ENCODE peak calls at places on chromosomes 12 and 14, in five cellular contexts. One of them, this sample, is unnamed.

GRCh38 chr14:55446833-55447232 is 6.4 kb upstream of the TBPL2 start:
- DNase-seq in left lung: no peak
- DNase-seq in stomach: no peak
- DNase-seq in neural progenitor cell: no peak
- DNase-seq in A549: no peak
- DNase-seq in this sample: no peak

GRCh38 chr12:28742791-28743190 is 406.3 kb upstream of the FAR2 start:
- DNase-seq in left lung: no peak
- DNase-seq in A549: no peak
- DNase-seq in stomach: no peak
- DNase-seq in neural progenitor cell: no peak
- DNase-seq in this sample: no peak

GRCh38 chr12:71756054-71756675 is 1.5 kb downstream of the RAB21 start:
- DNase-seq in neural progenitor cell: no peak
- DNase-seq in stomach: no peak
- DNase-seq in left lung: no peak
- DNase-seq in A549: no peak
- DNase-seq in this sample: no peak

GRCh38 chr14:91249841-91250616 is 5.5 kb upstream of the GPR68 start:
- DNase-seq in neural progenitor cell: peak; percentile 85
- DNase-seq in A549: no peak
- DNase-seq in left lung: no peak
- DNase-seq in stomach: no peak
- DNase-seq in this sample: no peak

GRCh38 chr14:101184562-101184961 is 281.0 kb upstream of the RTL1 start:
- DNase-seq in left lung: no peak
- DNase-seq in A549: no peak
- DNase-seq in neural progenitor cell: no peak
- DNase-seq in stomach: no peak
- DNase-seq in this sample: no peak

GRCh38 chr14:60652674-60653387 is 3.6 kb upstream of the SIX1 start:
- DNase-seq in A549: no peak
- DNase-seq in stomach: no peak
- DNase-seq in left lung: peak; percentile 67
- DNase-seq in neural progenitor cell: peak; percentile 53
- DNase-seq in this sample: no peak

GRCh38 chr12:114480309-114481199 is 74.6 kb upstream of the TBX5 start:
- DNase-seq in neural progenitor cell: peak; percentile 38
- DNase-seq in left lung: no peak
- DNase-seq in stomach: no peak
- DNase-seq in A549: no peak
- DNase-seq in this sample: no peak

GRCh38 chr12:16605666-16606116 is 271 bp downstream of the LMO3 start:
- DNase-seq in neural progenitor cell: peak; percentile 46
- DNase-seq in left lung: peak; percentile 59
- DNase-seq in stomach: no peak
- DNase-seq in A549: no peak
- DNase-seq in this sample: no peak

GRCh38 chr12:46179693-46180452 is 89.0 kb downstream of the SLC38A1 start:
- DNase-seq in neural progenitor cell: no peak
- DNase-seq in stomach: no peak
- DNase-seq in left lung: no peak
- DNase-seq in A549: no peak
- DNase-seq in this sample: no peak

GRCh38 chr12:55728185-55728931 is 451 bp downstream of the CD63 start:
- DNase-seq in left lung: peak; percentile 94
- DNase-seq in stomach: peak; percentile 77
- DNase-seq in neural progenitor cell: peak; percentile 65
- DNase-seq in A549: peak; percentile 39
- DNase-seq in this sample: no peak

GRCh38 chr12:132689227-132689626 is 1.8 kb downstream of the PXMP2 start:
- DNase-seq in stomach: peak; percentile 86
- DNase-seq in left lung: peak; percentile 67
- DNase-seq in A549: no peak
- DNase-seq in neural progenitor cell: no peak
- DNase-seq in this sample: no peak

GRCh38 chr12:83476006-83476405 is 789.3 kb downstream of the TMTC2 start:
- DNase-seq in A549: no peak
- DNase-seq in neural progenitor cell: no peak
- DNase-seq in stomach: no peak
- DNase-seq in left lung: no peak
- DNase-seq in this sample: no peak

GRCh38 chr14:89337161-89337560 is 79.9 kb downstream of the FOXN3 start:
- DNase-seq in neural progenitor cell: peak; percentile 86
- DNase-seq in A549: no peak
- DNase-seq in stomach: no peak
- DNase-seq in left lung: no peak
- DNase-seq in this sample: no peak

GRCh38 chr12:107668320-107668719 is 17.3 kb upstream of the PWP1 start:
- DNase-seq in A549: no peak
- DNase-seq in left lung: no peak
- DNase-seq in stomach: no peak
- DNase-seq in neural progenitor cell: no peak
- DNase-seq in this sample: no peak

GRCh38 chr14:95875831-95876768 is 532 bp upstream of the TUNAR start:
- DNase-seq in neural progenitor cell: peak; percentile 89
- DNase-seq in stomach: no peak
- DNase-seq in left lung: peak; percentile 77
- DNase-seq in A549: no peak
- DNase-seq in this sample: no peak

GRCh38 chr14:93136009-93136408 is 20.3 kb upstream of the ITPK1 start:
- DNase-seq in A549: no peak
- DNase-seq in neural progenitor cell: no peak
- DNase-seq in stomach: no peak
- DNase-seq in left lung: no peak
- DNase-seq in this sample: no peak

GRCh38 chr12:13171921-13172859 is 24.3 kb upstream of the EMP1 start:
- DNase-seq in left lung: no peak
- DNase-seq in stomach: no peak
- DNase-seq in neural progenitor cell: peak; percentile 34
- DNase-seq in A549: peak; percentile 44
- DNase-seq in this sample: no peak

GRCh38 chr14:98578204-98578603 is 693.8 kb downstream of the BCL11B start:
- DNase-seq in left lung: no peak
- DNase-seq in neural progenitor cell: no peak
- DNase-seq in stomach: no peak
- DNase-seq in A549: no peak
- DNase-seq in this sample: no peak

GRCh38 chr12:11820476-11820875 is 171.0 kb downstream of the ETV6 start:
- DNase-seq in A549: no peak
- DNase-seq in stomach: no peak
- DNase-seq in neural progenitor cell: no peak
- DNase-seq in left lung: no peak
- DNase-seq in this sample: no peak

GRCh38 chr14:47675239-47675488 is 241 bp downstream of the MDGA2 start:
- DNase-seq in neural progenitor cell: peak; percentile 58
- DNase-seq in A549: no peak
- DNase-seq in left lung: no peak
- DNase-seq in stomach: no peak
- DNase-seq in this sample: no peak

DNA sequence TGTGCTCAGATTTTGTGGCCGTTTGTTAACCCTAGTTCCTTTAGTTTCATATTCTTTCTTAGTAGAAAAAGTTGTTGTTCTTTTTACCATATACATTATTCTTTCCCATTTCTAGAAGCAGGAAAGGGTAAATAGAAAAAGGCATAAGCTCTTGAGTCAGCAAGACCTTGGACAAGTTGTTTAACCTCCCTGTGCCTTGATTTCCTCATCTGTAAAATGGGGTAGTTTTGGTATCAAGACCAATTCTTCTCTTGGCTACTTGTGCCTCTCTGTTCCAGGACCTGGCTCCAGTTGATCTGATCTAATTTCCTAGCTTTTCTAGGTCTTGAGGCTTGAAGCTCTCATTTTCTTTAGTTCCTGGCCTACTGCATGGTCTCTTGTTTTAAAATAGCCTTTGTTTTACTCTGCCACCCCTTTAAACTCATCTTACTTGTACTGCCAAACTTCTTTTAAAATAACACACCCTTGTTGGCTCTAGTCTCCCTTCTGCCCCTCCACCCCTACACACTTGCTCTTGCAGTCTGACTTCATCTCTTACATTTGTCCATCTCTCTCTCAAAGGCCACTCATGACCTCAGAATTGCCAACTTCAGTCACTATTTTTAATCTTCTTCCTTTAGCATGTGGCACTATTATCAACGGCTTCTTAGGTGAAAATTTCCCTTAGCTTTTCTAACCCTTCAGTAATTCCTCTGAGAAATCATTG is 143.7 kb downstream of the TTLL5 start:
- DNase-seq in A549: no peak
- DNase-seq in left lung: no peak
- DNase-seq in stomach: no peak
- DNase-seq in neural progenitor cell: no peak
- DNase-seq in this sample: no peak
- H3K27ac ChIP-seq in A549: no peak overlapping the region
- H3K27ac ChIP-seq in left lung: no peak overlapping the region
- H3K27ac ChIP-seq in stomach: no peak overlapping the region
- H3K27ac ChIP-seq in neural progenitor cell: no peak overlapping the region
- H3K27ac ChIP-seq in this sample: no peak overlapping the region

DNA sequence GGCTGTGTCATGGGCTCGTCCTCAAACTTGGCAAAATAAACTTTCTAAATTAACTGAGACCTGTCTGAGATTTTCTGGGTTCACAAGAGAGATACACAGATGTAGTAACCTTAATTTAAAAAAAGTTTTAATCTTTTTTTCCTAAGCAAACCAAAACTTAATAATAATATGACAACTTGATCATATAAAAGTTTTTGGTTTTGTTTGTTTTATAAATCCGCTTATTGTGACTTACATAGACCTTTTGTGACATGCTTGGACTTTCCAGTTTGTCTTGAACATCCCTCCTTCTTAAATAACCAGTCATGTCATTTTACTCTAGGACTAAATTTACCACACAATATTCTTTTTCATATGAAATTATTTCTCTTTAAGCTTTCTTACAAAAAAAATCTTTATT is 8.5 kb downstream of the RDH12 start:
- DNase-seq in neural progenitor cell: peak; percentile 51
- DNase-seq in A549: no peak
- DNase-seq in stomach: no peak
- DNase-seq in left lung: no peak
- DNase-seq in this sample: peak; percentile 27
- H3K27ac ChIP-seq in neural progenitor cell: no peak overlapping the region
- H3K27ac ChIP-seq in A549: no peak overlapping the region
- H3K27ac ChIP-seq in stomach: no peak overlapping the region
- H3K27ac ChIP-seq in left lung: no peak overlapping the region
- H3K27ac ChIP-seq in this sample: no peak overlapping the region

GRCh38 chr12:124496584-124496983 is 70.8 kb downstream of the NCOR2 start:
- DNase-seq in A549: peak; percentile 74
- DNase-seq in neural progenitor cell: no peak
- DNase-seq in stomach: no peak
- DNase-seq in left lung: no peak
- DNase-seq in this sample: no peak
- H3K27ac ChIP-seq in A549: no peak overlapping the region
- H3K27ac ChIP-seq in neural progenitor cell: no peak overlapping the region
- H3K27ac ChIP-seq in stomach: no peak overlapping the region
- H3K27ac ChIP-seq in left lung: no peak overlapping the region
- H3K27ac ChIP-seq in this sample: no peak overlapping the region

GRCh38 chr12:9109737-9110491 is 5.8 kb downstream of the A2M start:
- DNase-seq in neural progenitor cell: no peak
- DNase-seq in left lung: no peak
- DNase-seq in A549: no peak
- DNase-seq in stomach: no peak
- DNase-seq in this sample: no peak

GRCh38 chr12:9113987-9114309 is 1.8 kb downstream of the A2M start:
- DNase-seq in A549: no peak
- DNase-seq in stomach: no peak
- DNase-seq in left lung: no peak
- DNase-seq in neural progenitor cell: no peak
- DNase-seq in this sample: no peak

GRCh38 chr12:9111525-9111924 is 4.2 kb downstream of the A2M start:
- DNase-seq in neural progenitor cell: no peak
- DNase-seq in A549: no peak
- DNase-seq in stomach: no peak
- DNase-seq in left lung: no peak
- DNase-seq in this sample: no peak

GRCh38 chr12:9113296-9113986 is 2.3 kb downstream of the A2M start:
- DNase-seq in left lung: no peak
- DNase-seq in A549: no peak
- DNase-seq in neural progenitor cell: no peak
- DNase-seq in stomach: no peak
- DNase-seq in this sample: no peak

GRCh38 chr12:9112076-9112853 is 3.5 kb downstream of the A2M start:
- DNase-seq in left lung: no peak
- DNase-seq in stomach: no peak
- DNase-seq in neural progenitor cell: no peak
- DNase-seq in A549: no peak
- DNase-seq in this sample: no peak
- H3K27ac ChIP-seq in left lung: peak overlapping the region; percentile 45
- H3K27ac ChIP-seq in stomach: no peak overlapping the region
- H3K27ac ChIP-seq in neural progenitor cell: no peak overlapping the region
- H3K27ac ChIP-seq in A549: no peak overlapping the region
- H3K27ac ChIP-seq in this sample: no peak overlapping the region

GRCh38 chr12:120252071-120252906 is 13.2 kb downstream of the PXN start:
- DNase-seq in neural progenitor cell: no peak
- DNase-seq in A549: no peak
- DNase-seq in stomach: no peak
- DNase-seq in left lung: no peak
- DNase-seq in this sample: no peak
- H3K27ac ChIP-seq in neural progenitor cell: no peak overlapping the region
- H3K27ac ChIP-seq in A549: no peak overlapping the region
- H3K27ac ChIP-seq in stomach: peak overlapping the region; percentile 75
- H3K27ac ChIP-seq in left lung: no peak overlapping the region
- H3K27ac ChIP-seq in this sample: no peak overlapping the region

GRCh38 chr14:24816011-24816928 is 182.3 kb upstream of the GZMB start:
- DNase-seq in left lung: no peak
- DNase-seq in stomach: peak; percentile 47
- DNase-seq in neural progenitor cell: no peak
- DNase-seq in A549: no peak
- DNase-seq in this sample: no peak

GRCh38 chr14:24815543-24815942 is 181.6 kb upstream of the GZMB start:
- DNase-seq in A549: no peak
- DNase-seq in neural progenitor cell: no peak
- DNase-seq in left lung: no peak
- DNase-seq in stomach: no peak
- DNase-seq in this sample: no peak

GRCh38 chr14:24813819-24814259 is 179.8 kb upstream of the GZMB start:
- DNase-seq in stomach: no peak
- DNase-seq in left lung: no peak
- DNase-seq in A549: no peak
- DNase-seq in neural progenitor cell: no peak
- DNase-seq in this sample: no peak

GRCh38 chr14:24814944-24815343 is 181.0 kb upstream of the GZMB start:
- DNase-seq in left lung: no peak
- DNase-seq in A549: no peak
- DNase-seq in stomach: no peak
- DNase-seq in neural progenitor cell: no peak
- DNase-seq in this sample: no peak

GRCh38 chr14:24813089-24813815 is 179.3 kb upstream of the GZMB start:
- DNase-seq in neural progenitor cell: no peak
- DNase-seq in left lung: no peak
- DNase-seq in stomach: no peak
- DNase-seq in A549: no peak
- DNase-seq in this sample: no peak
- H3K27ac ChIP-seq in neural progenitor cell: no peak overlapping the region
- H3K27ac ChIP-seq in left lung: no peak overlapping the region
- H3K27ac ChIP-seq in stomach: no peak overlapping the region
- H3K27ac ChIP-seq in A549: no peak overlapping the region
- H3K27ac ChIP-seq in this sample: no peak overlapping the region

GRCh38 chr14:67538501-67538900 is 5.4 kb downstream of the PLEKHH1 start:
- DNase-seq in neural progenitor cell: peak; percentile 43
- DNase-seq in stomach: no peak
- DNase-seq in left lung: no peak
- DNase-seq in A549: no peak
- DNase-seq in this sample: no peak
- H3K27ac ChIP-seq in neural progenitor cell: no peak overlapping the region
- H3K27ac ChIP-seq in stomach: no peak overlapping the region
- H3K27ac ChIP-seq in left lung: no peak overlapping the region
- H3K27ac ChIP-seq in A549: no peak overlapping the region
- H3K27ac ChIP-seq in this sample: no peak overlapping the region